ENCODE peak calls at places on chromosomes 12 and 14, in six cellular contexts. X, V, G, P, M and S are unnamed samples.

GRCh38 chr12:57133013-57133569 is 4.8 kb downstream of the LRP1 start:
- DNase-seq in M (no peak), P (no peak), X (no peak), G (no peak), V (no peak), S (no peak)

GRCh38 chr12:90909069-90909676 is 45.8 kb downstream of the CCER1 start:
- DNase-seq in X (no peak), M (no peak), P (peak; percentile 1), V (no peak), G (peak; percentile 6), S (no peak)

GRCh38 chr12:132559652-132560420 is 50.5 kb downstream of the LRCOL1 start:
- DNase-seq in P (peak; percentile 79), V (peak; percentile 94), G (peak; percentile 6), M (no peak), X (no peak), S (peak; percentile 63)

GRCh38 chr12:7075518-7075917 is 15.0 kb downstream of the C1S start:
- DNase-seq in X (no peak), V (no peak), G (no peak), M (no peak), P (no peak), S (no peak)

GRCh38 chr14:104086210-104086660 is 735 bp downstream of the ASPG start:
- DNase-seq in V (no peak), M (no peak), G (no peak), X (no peak), P (peak; percentile 11), S (peak; percentile 23)

GRCh38 chr14:24130717-24131548 is 474 bp downstream of the FITM1 start:
- DNase-seq in V (no peak), P (no peak), M (no peak), G (peak; percentile 81), X (no peak), S (no peak)

GRCh38 chr12:49357099-49357678 is 10.1 kb upstream of the SPATS2 start:
- DNase-seq in P (peak; percentile 10), X (no peak), M (no peak), G (no peak), V (no peak), S (no peak)

GRCh38 chr12:106249411-106250135 is 1.8 kb upstream of the CKAP4 start:
- DNase-seq in M (no peak), X (peak; percentile 53), G (no peak), V (no peak), P (peak; percentile 44), S (peak; percentile 51)

GRCh38 chr14:26056232-26056631 is 541.6 kb downstream of the NOVA1 start:
- DNase-seq in V (no peak), X (no peak), G (no peak), M (no peak), P (no peak), S (no peak)

GRCh38 chr14:25050494-25051170 is 685 bp upstream of the STXBP6 start:
- DNase-seq in X (no peak), V (no peak), M (no peak), P (no peak), G (no peak), S (no peak)

GRCh38 chr14:76375484-76375883 is 453 bp upstream of the ESRRB start:
- DNase-seq in X (no peak), G (no peak), V (no peak), M (no peak), P (no peak), S (no peak)

GRCh38 chr12:14937689-14938088 is 648 bp downstream of the ERP27 start:
- DNase-seq in M (no peak), V (no peak), X (no peak), G (no peak), P (no peak), S (no peak)

GRCh38 chr14:99255621-99256482 is 16.1 kb downstream of the BCL11B start:
- DNase-seq in V (no peak), M (no peak), P (no peak), G (no peak), X (no peak), S (no peak)

GRCh38 chr12:89038831-89039509 is 313.3 kb downstream of the DUSP6 start:
- DNase-seq in X (no peak), M (no peak), G (no peak), P (no peak), V (no peak), S (no peak)

GRCh38 chr12:47878918-47879481 is 25.8 kb downstream of the VDR start:
- DNase-seq in M (no peak), V (no peak), X (no peak), P (no peak), G (no peak), S (no peak)

GRCh38 chr12:82757059-82757458 is 70.4 kb downstream of the TMTC2 start:
- DNase-seq in V (no peak), P (no peak), G (no peak), M (no peak), X (no peak), S (no peak)

GRCh38 chr12:82760423-82760822 is 73.7 kb downstream of the TMTC2 start:
- DNase-seq in X (no peak), M (no peak), P (no peak), G (no peak), V (no peak), S (no peak)

GRCh38 chr12:82757611-82758010 is 70.9 kb downstream of the TMTC2 start:
- DNase-seq in P (no peak), X (no peak), M (no peak), V (no peak), G (no peak), S (no peak)

GRCh38 chr12:82756303-82756702 is 69.6 kb downstream of the TMTC2 start:
- DNase-seq in V (no peak), M (no peak), X (no peak), P (no peak), G (no peak), S (no peak)

DNA sequence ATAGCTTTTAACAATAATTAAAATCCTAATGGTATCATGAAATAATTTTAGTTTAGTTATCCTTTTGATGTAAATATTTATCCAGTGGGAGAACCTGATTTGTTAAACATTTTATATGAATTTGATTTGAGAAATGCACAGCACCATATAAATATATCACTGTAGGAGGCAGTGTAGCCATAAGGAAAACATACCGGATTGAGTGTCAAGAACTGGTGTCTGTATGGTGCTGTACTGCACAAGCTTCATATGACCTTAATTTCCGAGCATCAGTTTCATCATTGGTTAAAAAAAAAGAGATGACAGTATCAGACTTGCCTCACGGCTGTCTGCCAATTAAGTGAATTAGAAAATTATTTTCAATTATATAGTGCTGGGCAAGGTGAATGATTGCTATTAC is 72.0 kb downstream of the TMTC2 start:
- DNase-seq in M (no peak), P (no peak), X (no peak), G (no peak), V (no peak), S (no peak)
- TF ChIP-seq TAF1 in M (no peak), P (no peak), X (no peak), G (no peak), V (no peak), S (no peak)

DNA sequence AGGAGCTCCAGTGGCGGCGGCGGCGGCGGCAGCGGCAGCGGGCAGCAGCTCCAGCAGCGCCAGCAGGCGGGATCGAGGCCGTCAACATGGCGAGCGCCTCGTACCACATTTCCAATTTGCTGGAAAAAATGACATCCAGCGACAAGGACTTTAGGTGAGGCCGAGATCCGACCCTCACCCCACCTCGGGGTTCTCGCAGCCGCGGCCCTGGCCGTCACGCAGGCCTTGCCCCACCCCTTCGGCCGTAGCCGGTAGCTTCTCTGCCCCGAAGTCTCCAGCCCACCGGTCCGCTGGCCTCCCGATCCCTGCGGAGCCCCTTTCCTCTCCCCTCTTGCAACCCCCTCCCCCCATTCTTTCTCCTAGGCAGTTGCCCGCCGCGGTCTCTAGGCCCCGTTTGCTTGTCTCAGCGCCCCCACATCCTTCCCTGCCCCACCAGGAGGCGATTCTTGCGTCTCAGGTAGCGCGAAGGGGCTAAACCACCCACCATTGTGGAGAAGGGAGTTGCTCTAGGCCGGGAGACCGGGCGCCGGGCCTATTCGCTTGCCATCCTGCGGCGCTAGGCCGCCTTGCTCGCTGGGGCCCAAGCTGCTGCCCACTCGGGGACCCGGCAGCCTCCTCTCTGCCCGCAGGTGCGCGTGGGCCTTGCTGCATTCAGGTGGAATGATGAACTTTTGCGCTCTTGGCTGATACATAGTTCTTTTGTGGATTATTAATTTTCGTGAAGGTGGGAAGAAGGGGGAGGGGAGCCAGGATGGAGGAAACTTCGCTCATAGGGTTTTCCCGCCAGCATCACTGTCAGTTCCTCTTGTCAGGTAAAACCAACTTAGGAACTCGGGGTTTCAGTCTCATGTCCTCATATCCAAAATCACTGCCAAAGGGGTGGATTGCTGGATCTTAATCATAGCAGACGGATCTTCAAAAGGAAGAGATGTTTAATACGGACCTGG is 747 bp downstream of the CAND1 start:
- DNase-seq in P (peak; percentile 7), V (peak; percentile 44), X (no peak), M (no peak), G (peak; percentile 15), S (peak; percentile 17)
- TF ChIP-seq POLR2A in P (no peak), V (no peak), X (peak; percentile 75), M (peak; percentile 13), G (no peak), S (peak; percentile 52)

DNA sequence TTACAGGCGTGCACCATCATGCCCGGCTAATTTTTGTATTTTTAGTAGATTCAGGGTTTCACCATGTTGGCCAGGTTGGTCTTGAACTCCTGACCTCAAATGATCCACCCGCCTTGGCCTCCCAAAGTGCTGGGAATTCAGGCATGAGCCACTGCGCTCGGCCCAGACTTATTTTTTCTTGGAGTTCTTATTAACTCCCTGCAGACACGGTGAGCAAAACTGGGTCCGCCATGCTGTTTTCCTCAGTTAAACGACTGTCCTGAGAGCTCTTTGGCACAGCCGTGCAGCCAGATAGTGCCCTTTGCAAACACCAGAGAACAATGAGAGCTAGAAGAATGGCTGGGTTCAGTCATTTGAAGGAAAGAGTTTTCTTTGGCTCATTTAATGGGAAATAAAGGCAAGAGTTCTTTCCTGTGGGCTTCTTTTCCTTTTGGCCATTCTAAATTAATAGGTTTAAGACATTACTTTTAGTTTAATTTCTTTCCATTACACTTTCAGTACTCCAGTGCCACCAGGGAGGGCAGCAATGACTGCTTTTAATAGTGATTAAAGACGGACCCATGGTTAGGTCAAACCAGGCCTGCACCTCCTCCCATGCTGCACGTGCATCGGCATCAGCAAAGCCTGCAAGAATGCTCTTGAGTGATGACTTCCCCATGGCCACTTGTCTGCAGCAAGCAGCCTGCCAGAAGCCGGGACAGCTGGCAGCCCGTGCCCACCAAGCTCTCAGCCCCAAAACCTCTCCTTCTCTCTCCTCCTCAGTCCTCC is 60.7 kb downstream of the VCPKMT start:
- DNase-seq in P (no peak), V (no peak), G (no peak), X (no peak), M (no peak), S (no peak)
- TF ChIP-seq TAF1 in P (no peak), V (no peak), G (no peak), X (no peak), M (no peak), S (no peak)

DNA sequence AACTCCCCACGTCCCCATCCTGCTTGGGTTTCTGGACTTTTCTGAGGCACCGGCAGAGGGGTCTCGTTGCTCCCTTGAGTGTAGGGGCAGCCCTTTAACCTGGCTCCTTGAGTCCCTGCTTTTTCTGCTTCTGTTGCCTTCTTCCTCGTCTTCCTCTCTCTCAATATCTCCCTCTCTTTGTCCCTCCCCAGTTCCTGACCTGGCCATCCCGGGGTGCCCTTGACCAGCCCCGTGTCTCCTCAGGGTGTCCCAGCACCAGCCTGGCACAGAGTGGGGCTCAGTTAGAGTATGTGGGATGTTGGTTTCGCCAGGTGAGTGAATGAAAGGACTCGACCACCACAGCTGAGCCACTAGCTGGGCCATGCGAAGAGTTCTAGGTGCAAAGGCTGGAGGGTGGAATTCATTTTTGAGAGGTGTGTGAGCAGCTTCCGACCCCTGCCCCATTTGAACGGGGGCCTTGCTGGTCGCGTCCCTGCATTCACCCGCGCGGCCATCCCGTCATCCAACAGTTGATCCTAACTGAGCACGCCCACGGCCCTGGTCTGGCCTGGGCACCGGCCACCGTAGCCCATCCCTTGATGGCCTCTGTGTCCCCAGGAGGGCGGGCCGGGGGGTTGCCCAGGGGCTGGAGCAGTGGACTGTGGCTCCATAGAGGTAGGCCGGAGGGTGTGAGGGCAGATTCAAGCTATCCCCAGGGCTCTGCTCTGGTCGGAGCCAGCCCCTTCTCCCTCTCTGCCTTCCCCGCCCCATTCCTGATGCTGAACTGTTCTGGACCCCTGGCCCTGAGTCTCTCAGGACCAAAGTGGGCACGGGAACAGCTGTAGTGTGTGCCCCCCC is 8.7 kb downstream of the MEG3 start:
- DNase-seq in G (no peak), V (no peak), P (no peak), X (no peak), M (no peak), S (no peak)
- TF ChIP-seq POLR2A in G (no peak), V (no peak), P (no peak), X (no peak), M (no peak), S (no peak)